ENCODE peak calls at places on chromosomes 11 and 22, in seven cellular contexts. E is transverse colon, F is tibial artery, Z is PC-3, B is pancreas, H is A673, O is NT2/D1. R is an unnamed sample. For H3K9me3, the result is how much of the 10 kb centered on the place peaks cover.

GRCh38 chr11:61912991-61913698 is 4.2 kb downstream of the RAB3IL1 start:
- DNase-seq in E (no peak), F (peak), H (no peak), O (no peak), B (no peak), Z (no peak), R (no peak)

GRCh38 chr11:85967457-85967856 is 101.4 kb downstream of the PICALM start:
- DNase-seq in O (no peak), F (no peak), Z (no peak), E (no peak), B (no peak), H (no peak), R (no peak)

GRCh38 chr11:20488352-20488751 is 100.8 kb downstream of the PRMT3 start:
- DNase-seq in F (no peak), O (no peak), Z (no peak), H (peak), B (no peak), E (no peak), R (no peak)

GRCh38 chr11:27468209-27468608 is 4.4 kb downstream of the LGR4 start:
- DNase-seq in O (no peak), Z (peak), F (no peak), E (no peak), H (peak), B (no peak), R (no peak)

GRCh38 chr11:108253176-108253575 is 30.3 kb downstream of the ATM start:
- DNase-seq in O (no peak), H (no peak), E (no peak), Z (peak), F (no peak), B (no peak), R (no peak)

GRCh38 chr11:26247340-26247739 is 84.6 kb upstream of the ANO3 start:
- DNase-seq in O (no peak), Z (peak), B (no peak), H (no peak), E (no peak), F (no peak), R (no peak)

GRCh38 chr22:37291559-37292298 is 9.4 kb downstream of the CYTH4 start:
- DNase-seq in B (no peak), O (no peak), Z (no peak), E (no peak), F (no peak), H (no peak), R (no peak)

GRCh38 chr11:71202598-71202944 is 49.8 kb downstream of the SHANK2 start:
- DNase-seq in E (no peak), H (no peak), Z (no peak), F (no peak), O (no peak), B (peak), R (no peak)

GRCh38 chr11:72962084-72962483 is 147.9 kb downstream of the ATG16L2 start:
- DNase-seq in E (no peak), B (no peak), O (no peak), F (no peak), Z (no peak), H (peak), R (no peak)

GRCh38 chr11:88229303-88229702 is 54.1 kb upstream of the RAB38 start:
- DNase-seq in B (no peak), F (no peak), Z (no peak), E (no peak), O (no peak), H (no peak), R (no peak)

GRCh38 chr22:24512043-24512442 is 16.9 kb downstream of the UPB1 start:
- DNase-seq in F (no peak), H (no peak), Z (no peak), E (no peak), O (no peak), B (no peak), R (no peak)

GRCh38 chr11:85961130-85961529 is 105.9 kb downstream of the CCDC83 start:
- DNase-seq in E (no peak), B (no peak), F (no peak), Z (no peak), H (no peak), O (no peak), R (no peak)

GRCh38 chr11:61187505-61188130 is 15.7 kb upstream of the PGA3 start:
- DNase-seq in F (peak), E (peak), H (peak), Z (peak), O (peak), B (peak), R (peak)

DNA sequence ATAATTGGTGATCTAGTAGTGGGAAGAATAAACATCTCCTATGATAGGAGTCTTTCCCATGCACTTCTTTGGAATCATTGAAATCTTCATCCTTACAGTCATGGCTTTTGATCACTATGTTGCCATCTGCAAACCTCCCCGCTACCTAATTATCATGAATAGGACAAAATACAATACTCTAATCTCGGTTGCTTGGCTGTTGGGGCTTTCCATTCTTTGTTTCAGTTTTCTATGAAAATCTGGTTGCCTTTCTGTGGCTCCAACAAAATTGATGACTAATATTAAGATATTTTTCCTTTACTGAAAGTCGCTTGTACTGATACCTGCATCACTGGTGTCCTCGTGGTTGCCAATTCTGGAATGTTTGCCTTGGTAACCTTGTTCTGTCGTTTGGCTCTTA is 11.9 kb downstream of the OR4C6 start:
- DNase-seq in F (no peak), Z (no peak), E (no peak), B (no peak), O (no peak), H (no peak), R (no peak)
- H3K9me3 ChIP-seq in F (under half), Z (under half), E (under half), B (under half), O (under half), H (under half), R (under half)

DNA sequence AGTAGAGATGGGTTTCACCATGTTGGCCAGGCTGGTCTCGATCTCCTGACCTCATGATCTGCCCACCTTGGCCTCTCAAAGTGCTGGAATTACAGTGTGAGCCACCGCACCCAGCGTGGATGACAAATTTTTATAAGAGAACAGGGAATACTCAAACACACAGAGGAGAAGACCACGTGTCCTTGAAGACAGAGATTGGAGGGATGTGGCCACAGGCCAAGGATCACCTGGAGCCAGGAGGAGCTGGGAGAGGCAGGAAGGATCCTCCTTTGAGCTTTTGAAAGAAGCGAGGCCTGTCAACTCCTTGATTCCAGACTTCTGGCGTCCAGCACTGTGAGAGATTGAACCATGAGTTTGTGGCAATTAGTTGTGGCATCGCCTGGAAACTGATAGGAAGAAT is 1049.5 kb downstream of the TBC1D22A start:
- DNase-seq in O (no peak), F (no peak), H (no peak), Z (no peak), E (no peak), B (no peak), R (no peak)
- H3K9me3 ChIP-seq in O (under half), F (under half), H (under half), Z (under half), E (under half), B (under half), R (under half)

DNA sequence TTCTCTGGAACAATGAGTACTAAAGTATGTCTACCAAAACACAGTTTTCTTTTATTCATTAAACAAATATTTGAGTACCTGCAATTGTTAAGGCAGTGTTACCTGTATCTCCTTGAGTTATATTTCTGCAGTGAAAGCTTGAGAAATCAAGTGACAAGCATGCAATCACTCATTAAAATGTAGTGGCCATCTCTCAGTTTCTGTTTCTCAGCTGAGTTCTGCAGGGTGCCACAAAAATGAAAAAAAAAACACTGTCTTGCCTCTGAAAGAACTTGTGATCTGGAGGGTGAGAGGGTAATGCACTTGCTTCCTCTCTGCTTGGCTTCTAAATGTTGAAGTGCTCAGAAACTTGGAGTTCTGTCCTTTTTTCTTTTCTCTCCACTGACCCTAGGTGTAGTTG is 6.8 kb downstream of the QSER1 start:
- DNase-seq in E (no peak), F (no peak), B (no peak), H (no peak), Z (no peak), O (no peak), R (no peak)
- H3K9me3 ChIP-seq in E (under half), F (under half), B (under half), H (under half), Z (under half), O (under half), R (under half)

DNA sequence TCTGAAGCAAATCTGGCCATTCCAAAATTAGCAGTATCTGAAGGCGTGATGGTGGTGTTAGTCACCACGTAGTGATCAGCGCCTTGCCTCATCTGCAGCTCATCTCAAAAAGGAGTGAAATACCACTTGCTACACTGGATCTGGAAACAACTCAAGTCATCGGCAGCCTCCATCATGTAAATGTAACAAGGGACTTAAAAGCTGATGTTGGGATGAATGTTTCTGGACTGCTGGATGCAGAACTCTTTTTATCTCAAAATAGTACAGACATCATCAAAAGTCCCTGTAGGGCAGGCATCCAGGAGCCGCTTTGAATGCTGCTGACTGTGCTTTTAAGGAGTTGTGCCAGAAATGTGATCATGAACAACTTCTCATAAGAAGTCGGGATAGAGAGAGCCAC is 14.1 kb upstream of the APLP2 start:
- DNase-seq in Z (no peak), O (no peak), H (no peak), B (no peak), E (no peak), F (no peak), R (no peak)
- H3K9me3 ChIP-seq in Z (under half), O (under half), H (under half), B (under half), E (under half), F (under half), R (under half)